ENCODE peak calls at places on chromosomes 12 and 14, in seven cellular contexts. One of them, this sample, is unnamed.

GRCh38 chr12:122057769-122058168 is 20.8 kb upstream of the MLXIP start:
- DNase-seq in upper lobe of left lung: no peak
- DNase-seq in breast epithelium: no peak
- DNase-seq in sigmoid colon: no peak
- DNase-seq in K562: no peak
- DNase-seq in HL-60: no peak
- DNase-seq in transverse colon: no peak
- DNase-seq in this sample: no peak

GRCh38 chr14:57712101-57712500 is 153.8 kb downstream of the SLC35F4 start:
- DNase-seq in K562: no peak
- DNase-seq in upper lobe of left lung: no peak
- DNase-seq in HL-60: no peak
- DNase-seq in breast epithelium: no peak
- DNase-seq in sigmoid colon: no peak
- DNase-seq in transverse colon: no peak
- DNase-seq in this sample: no peak

GRCh38 chr12:53174881-53175491 is 5.5 kb upstream of the ZNF740 start:
- DNase-seq in transverse colon: no peak
- DNase-seq in sigmoid colon: no peak
- DNase-seq in upper lobe of left lung: peak; percentile 46
- DNase-seq in K562: no peak
- DNase-seq in HL-60: no peak
- DNase-seq in breast epithelium: no peak
- DNase-seq in this sample: no peak

GRCh38 chr12:132596016-132596415 is 14.4 kb downstream of the LRCOL1 start:
- DNase-seq in transverse colon: no peak
- DNase-seq in upper lobe of left lung: peak; percentile 41
- DNase-seq in breast epithelium: no peak
- DNase-seq in K562: no peak
- DNase-seq in HL-60: no peak
- DNase-seq in sigmoid colon: no peak
- DNase-seq in this sample: no peak

GRCh38 chr12:121767525-121768016 is 25.9 kb downstream of the RHOF start:
- DNase-seq in sigmoid colon: peak; percentile 85
- DNase-seq in transverse colon: no peak
- DNase-seq in upper lobe of left lung: no peak
- DNase-seq in breast epithelium: no peak
- DNase-seq in K562: no peak
- DNase-seq in HL-60: no peak
- DNase-seq in this sample: no peak

GRCh38 chr12:29396774-29397173 is 15.8 kb upstream of the ERGIC2 start:
- DNase-seq in transverse colon: no peak
- DNase-seq in sigmoid colon: no peak
- DNase-seq in breast epithelium: no peak
- DNase-seq in HL-60: no peak
- DNase-seq in upper lobe of left lung: no peak
- DNase-seq in K562: no peak
- DNase-seq in this sample: no peak

GRCh38 chr12:98399532-98399931 is 115.9 kb upstream of the TMPO start:
- DNase-seq in HL-60: peak; percentile 25
- DNase-seq in upper lobe of left lung: peak; percentile 60
- DNase-seq in K562: peak; percentile 77
- DNase-seq in sigmoid colon: no peak
- DNase-seq in transverse colon: no peak
- DNase-seq in breast epithelium: no peak
- DNase-seq in this sample: no peak

GRCh38 chr14:29671034-29671433 is 256.6 kb downstream of the PRKD1 start:
- DNase-seq in upper lobe of left lung: no peak
- DNase-seq in transverse colon: no peak
- DNase-seq in HL-60: no peak
- DNase-seq in K562: no peak
- DNase-seq in sigmoid colon: no peak
- DNase-seq in breast epithelium: no peak
- DNase-seq in this sample: no peak

GRCh38 chr14:101509730-101510371 is 51.4 kb upstream of the DIO3 start:
- DNase-seq in upper lobe of left lung: no peak
- DNase-seq in K562: no peak
- DNase-seq in breast epithelium: no peak
- DNase-seq in HL-60: no peak
- DNase-seq in transverse colon: no peak
- DNase-seq in sigmoid colon: peak; percentile 36
- DNase-seq in this sample: no peak

GRCh38 chr14:80546056-80546854 is 335.0 kb upstream of the DIO2 start:
- DNase-seq in upper lobe of left lung: no peak
- DNase-seq in K562: no peak
- DNase-seq in transverse colon: no peak
- DNase-seq in HL-60: no peak
- DNase-seq in breast epithelium: no peak
- DNase-seq in sigmoid colon: no peak
- DNase-seq in this sample: no peak
- TF ChIP-seq CTCF in upper lobe of left lung: no peak
- TF ChIP-seq CTCF in K562: no peak
- TF ChIP-seq CTCF in transverse colon: no peak
- TF ChIP-seq CTCF in HL-60: no peak
- TF ChIP-seq CTCF in breast epithelium: no peak
- TF ChIP-seq CTCF in sigmoid colon: no peak
- TF ChIP-seq CTCF in this sample: no peak

GRCh38 chr14:74647061-74647833 is 35.2 kb upstream of the LTBP2 start:
- DNase-seq in breast epithelium: no peak
- DNase-seq in HL-60: no peak
- DNase-seq in sigmoid colon: peak; percentile 33
- DNase-seq in K562: no peak
- DNase-seq in upper lobe of left lung: no peak
- DNase-seq in transverse colon: no peak
- DNase-seq in this sample: no peak
- TF ChIP-seq POLR2AphosphoS5 in breast epithelium: no peak
- TF ChIP-seq POLR2AphosphoS5 in HL-60: no peak
- TF ChIP-seq POLR2AphosphoS5 in sigmoid colon: no peak
- TF ChIP-seq POLR2AphosphoS5 in K562: no peak
- TF ChIP-seq POLR2AphosphoS5 in upper lobe of left lung: no peak
- TF ChIP-seq POLR2AphosphoS5 in transverse colon: no peak
- TF ChIP-seq POLR2AphosphoS5 in this sample: no peak

GRCh38 chr12:128190614-128191013 is 76.4 kb upstream of the TMEM132C start:
- DNase-seq in transverse colon: no peak
- DNase-seq in upper lobe of left lung: no peak
- DNase-seq in K562: no peak
- DNase-seq in breast epithelium: no peak
- DNase-seq in HL-60: no peak
- DNase-seq in sigmoid colon: no peak
- DNase-seq in this sample: no peak
- TF ChIP-seq CTCF in transverse colon: no peak
- TF ChIP-seq CTCF in upper lobe of left lung: no peak
- TF ChIP-seq CTCF in K562: peak; percentile 18
- TF ChIP-seq CTCF in breast epithelium: peak; percentile 33
- TF ChIP-seq CTCF in HL-60: no peak
- TF ChIP-seq CTCF in sigmoid colon: no peak
- TF ChIP-seq CTCF in this sample: no peak

GRCh38 chr12:15323530-15323929 is 1.2 kb downstream of the PTPRO start:
- DNase-seq in breast epithelium: no peak
- DNase-seq in transverse colon: no peak
- DNase-seq in HL-60: no peak
- DNase-seq in K562: no peak
- DNase-seq in sigmoid colon: no peak
- DNase-seq in upper lobe of left lung: no peak
- DNase-seq in this sample: no peak

GRCh38 chr12:15320881-15321280 is 1.4 kb upstream of the PTPRO start:
- DNase-seq in sigmoid colon: no peak
- DNase-seq in transverse colon: no peak
- DNase-seq in upper lobe of left lung: no peak
- DNase-seq in K562: no peak
- DNase-seq in breast epithelium: no peak
- DNase-seq in HL-60: no peak
- DNase-seq in this sample: no peak

DNA sequence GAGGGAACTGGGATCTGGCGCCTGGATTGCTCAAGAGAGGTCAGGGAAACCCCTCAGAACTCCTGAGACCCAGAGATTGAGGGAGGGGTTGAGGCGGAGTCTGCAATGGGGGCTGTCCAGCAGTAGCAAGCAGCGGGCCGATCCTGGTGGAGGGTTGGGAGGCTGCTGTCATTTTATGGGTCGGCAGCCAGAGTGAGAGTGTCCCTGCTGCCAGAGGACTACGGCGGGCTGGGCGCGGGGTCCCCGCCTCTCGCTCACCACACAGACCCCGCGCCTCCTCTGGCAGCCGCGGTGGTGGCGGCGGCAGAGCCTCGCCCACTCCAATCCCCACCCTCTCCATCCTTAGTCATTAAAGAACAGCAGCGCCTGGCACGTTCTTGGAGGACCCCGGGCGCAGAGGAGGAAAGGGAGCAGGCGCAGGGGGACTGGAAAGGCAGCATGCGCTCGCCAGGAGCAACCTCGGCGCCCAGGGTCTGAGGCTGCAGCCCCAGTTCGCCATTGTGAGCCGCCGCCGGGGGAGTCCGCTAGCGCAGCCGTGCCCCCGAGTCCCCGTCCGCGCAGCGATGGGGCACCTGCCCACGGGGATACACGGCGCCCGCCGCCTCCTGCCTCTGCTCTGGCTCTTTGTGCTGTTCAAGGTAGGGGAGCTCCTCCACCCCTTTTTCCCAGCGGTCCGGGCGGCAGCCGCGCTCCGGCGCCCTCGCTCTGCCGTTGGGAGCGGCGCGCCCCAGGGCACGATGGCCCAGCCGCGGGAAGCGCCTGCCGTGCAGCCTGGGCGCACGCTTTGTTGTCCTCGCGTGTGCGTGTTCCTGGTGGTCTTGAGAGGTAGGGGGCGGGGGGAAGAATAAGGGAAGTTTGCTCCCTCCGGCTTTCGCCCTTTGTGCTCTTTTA is at the start of gene PTPRO:
- DNase-seq in sigmoid colon: no peak
- DNase-seq in breast epithelium: no peak
- DNase-seq in HL-60: no peak
- DNase-seq in upper lobe of left lung: no peak
- DNase-seq in transverse colon: no peak
- DNase-seq in K562: no peak
- DNase-seq in this sample: no peak
- TF ChIP-seq POLR2AphosphoS5 in sigmoid colon: no peak
- TF ChIP-seq POLR2AphosphoS5 in breast epithelium: no peak
- TF ChIP-seq POLR2AphosphoS5 in HL-60: no peak
- TF ChIP-seq POLR2AphosphoS5 in upper lobe of left lung: no peak
- TF ChIP-seq POLR2AphosphoS5 in transverse colon: no peak
- TF ChIP-seq POLR2AphosphoS5 in K562: no peak
- TF ChIP-seq POLR2AphosphoS5 in this sample: no peak

DNA sequence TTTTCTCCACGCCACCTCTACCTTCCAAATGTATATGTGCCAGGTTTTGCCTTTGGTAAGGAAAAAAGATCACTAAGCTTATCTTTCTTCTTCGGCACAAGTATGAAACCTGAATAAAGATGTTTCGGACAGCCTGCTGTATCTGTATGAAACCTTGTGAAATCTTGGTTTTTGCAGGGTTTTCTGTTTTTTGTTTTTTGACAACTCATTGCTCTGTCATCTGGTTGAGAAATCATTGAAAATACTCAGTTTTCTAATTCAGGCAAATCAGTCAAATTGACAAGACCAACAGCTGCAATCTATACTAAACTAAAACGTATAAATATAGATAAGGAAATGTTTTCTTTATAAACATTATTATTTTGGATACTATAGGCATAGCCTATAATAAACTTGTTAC is 63.1 kb upstream of the FGD4 start:
- DNase-seq in upper lobe of left lung: no peak
- DNase-seq in HL-60: no peak
- DNase-seq in sigmoid colon: no peak
- DNase-seq in K562: no peak
- DNase-seq in breast epithelium: no peak
- DNase-seq in transverse colon: no peak
- DNase-seq in this sample: no peak
- TF ChIP-seq CTCF in upper lobe of left lung: no peak
- TF ChIP-seq CTCF in HL-60: no peak
- TF ChIP-seq CTCF in sigmoid colon: no peak
- TF ChIP-seq CTCF in K562: no peak
- TF ChIP-seq CTCF in breast epithelium: no peak
- TF ChIP-seq CTCF in transverse colon: no peak
- TF ChIP-seq CTCF in this sample: no peak

DNA sequence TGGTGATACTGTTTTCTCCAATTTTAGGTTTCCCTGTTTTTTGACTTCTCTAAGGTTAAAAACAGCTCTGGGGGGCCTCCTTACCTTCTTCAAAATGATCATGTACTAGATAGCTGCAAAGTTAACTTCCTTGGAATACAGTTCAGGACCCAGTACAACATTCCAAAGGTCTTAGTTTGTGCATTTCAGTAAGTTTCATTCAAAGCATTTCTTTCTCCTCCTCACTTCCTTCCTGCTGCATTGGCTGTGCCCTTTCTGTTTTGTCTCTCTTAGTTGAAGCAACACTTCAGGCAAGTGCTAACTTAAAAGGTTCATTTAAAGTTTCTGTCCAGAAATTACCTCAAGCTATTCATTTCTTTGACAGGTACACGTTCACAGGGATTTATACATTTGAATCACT is 95.7 kb downstream of the SCN8A start:
- DNase-seq in sigmoid colon: no peak
- DNase-seq in breast epithelium: no peak
- DNase-seq in transverse colon: no peak
- DNase-seq in K562: no peak
- DNase-seq in HL-60: no peak
- DNase-seq in upper lobe of left lung: no peak
- DNase-seq in this sample: no peak
- TF ChIP-seq POLR2AphosphoS5 in sigmoid colon: no peak
- TF ChIP-seq POLR2AphosphoS5 in breast epithelium: no peak
- TF ChIP-seq POLR2AphosphoS5 in transverse colon: no peak
- TF ChIP-seq POLR2AphosphoS5 in K562: no peak
- TF ChIP-seq POLR2AphosphoS5 in HL-60: no peak
- TF ChIP-seq POLR2AphosphoS5 in upper lobe of left lung: no peak
- TF ChIP-seq POLR2AphosphoS5 in this sample: no peak

DNA sequence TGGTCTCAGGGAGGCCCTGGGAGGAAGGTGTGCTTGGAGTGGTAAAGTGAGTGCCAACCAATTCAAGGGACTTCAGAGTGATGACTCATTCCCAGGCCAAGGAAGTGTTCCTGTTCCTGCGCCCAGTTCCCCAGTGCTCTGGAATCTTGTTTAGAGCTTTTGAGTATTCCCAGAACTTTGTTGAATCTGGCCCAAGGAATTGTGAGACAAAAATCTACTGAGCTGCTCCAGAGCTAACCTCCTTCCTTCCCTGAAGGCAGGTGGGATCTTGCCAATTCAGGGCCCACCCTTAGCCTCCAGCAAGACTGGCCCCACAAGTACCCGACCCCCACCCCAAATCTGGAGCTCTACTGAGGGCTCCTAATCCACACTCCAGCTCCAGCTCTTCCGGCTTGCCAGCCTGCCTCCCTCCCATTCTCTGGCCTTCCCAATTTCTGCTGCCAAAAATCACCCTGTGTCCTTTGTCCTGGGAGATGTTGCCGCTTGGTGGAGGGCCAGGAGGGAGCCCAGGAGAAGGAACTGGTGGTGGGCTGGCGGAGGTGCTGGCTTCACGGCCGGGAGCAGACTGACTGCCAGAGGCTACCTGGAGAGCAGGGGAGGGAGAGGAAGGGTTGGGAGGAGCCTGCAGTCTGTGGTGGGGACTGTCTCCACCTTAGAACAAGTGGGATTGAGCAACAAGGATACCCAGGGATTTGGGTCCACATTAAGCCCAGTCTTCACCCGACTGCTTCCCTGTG is 2.0 kb upstream of the ATN1 start:
- DNase-seq in upper lobe of left lung: peak; percentile 87
- DNase-seq in HL-60: no peak
- DNase-seq in breast epithelium: peak; percentile 94
- DNase-seq in sigmoid colon: peak; percentile 95
- DNase-seq in K562: no peak
- DNase-seq in transverse colon: peak; percentile 76
- DNase-seq in this sample: peak; percentile 77
- TF ChIP-seq CTCF in upper lobe of left lung: no peak
- TF ChIP-seq CTCF in HL-60: no peak
- TF ChIP-seq CTCF in breast epithelium: no peak
- TF ChIP-seq CTCF in sigmoid colon: no peak
- TF ChIP-seq CTCF in K562: no peak
- TF ChIP-seq CTCF in transverse colon: no peak
- TF ChIP-seq CTCF in this sample: no peak